ENCODE peak calls at places on chromosomes 7 and 10, in eight cellular contexts. D is cardiac fibroblast; J is NB4; I is neural progenitor cell; T is AG04449; C is CD4-positive, alpha-beta memory T cell; K is pancreas; H is GM06990. A is an unnamed sample.

GRCh38 chr10:111207525-111207924 is 130.7 kb downstream of the ADRA2A start:
- DNase-seq in C (no peak), T (no peak), H (no peak), I (peak; percentile 8), K (peak; percentile 75), D (no peak), J (peak; percentile 37), A (no peak)

GRCh38 chr10:52226448-52226847 is 87.6 kb upstream of the DKK1 start:
- DNase-seq in D (peak; percentile 42), C (no peak), I (no peak), J (no peak), T (peak; percentile 16), K (no peak), H (no peak), A (peak; percentile 85)

GRCh38 chr10:52215745-52216361 is 98.2 kb upstream of the DKK1 start:
- DNase-seq in I (peak; percentile 74), T (peak; percentile 37), K (peak; percentile 58), J (peak; percentile 73), H (peak; percentile 20), C (peak; percentile 33), D (peak; percentile 82), A (peak; percentile 70)

GRCh38 chr7:43647314-43647691 is 64.4 kb downstream of the STK17A start:
- DNase-seq in T (peak; percentile 81), H (no peak), C (no peak), I (peak; percentile 72), J (no peak), K (no peak), D (peak; percentile 83), A (no peak)

GRCh38 chr10:117162093-117163021 is 24.3 kb upstream of the VAX1 start:
- DNase-seq in K (no peak), I (no peak), T (no peak), J (no peak), C (no peak), D (no peak), H (no peak), A (no peak)

GRCh38 chr7:50712527-50713356 is 70.0 kb downstream of the GRB10 start:
- DNase-seq in H (no peak), J (no peak), D (no peak), T (no peak), C (no peak), K (no peak), I (no peak), A (no peak)

GRCh38 chr7:139772837-139773236 is 5.0 kb downstream of the HIPK2 start:
- DNase-seq in T (no peak), C (no peak), H (no peak), K (no peak), D (no peak), J (peak; percentile 40), I (no peak), A (no peak)

GRCh38 chr7:131234719-131235488 is 92.8 kb upstream of the MKLN1 start:
- DNase-seq in C (no peak), J (no peak), T (no peak), I (no peak), H (no peak), D (peak; percentile 24), K (no peak), A (no peak)

GRCh38 chr7:94324380-94325120 is 70.1 kb upstream of the COL1A2 start:
- DNase-seq in C (no peak), H (no peak), K (no peak), J (no peak), D (peak; percentile 31), T (no peak), I (no peak), A (no peak)

GRCh38 chr7:35420657-35421056 is 166.8 kb upstream of the TBX20 start:
- DNase-seq in H (no peak), D (peak; percentile 31), I (no peak), K (no peak), T (no peak), J (no peak), C (no peak), A (no peak)

GRCh38 chr7:127751723-127752448 is 99.9 kb downstream of the SND1 start:
- DNase-seq in D (peak; percentile 51), T (no peak), I (no peak), K (no peak), J (no peak), C (no peak), H (no peak), A (no peak)

GRCh38 chr7:129644634-129645230 is 33.2 kb downstream of the NRF1 start:
- DNase-seq in C (no peak), I (peak; percentile 15), K (no peak), H (no peak), J (peak; percentile 64), T (no peak), D (peak; percentile 78), A (peak; percentile 57)

GRCh38 chr10:11058014-11058413 is 40.3 kb downstream of the CELF2 start:
- DNase-seq in D (no peak), I (no peak), K (no peak), C (no peak), H (no peak), T (no peak), J (no peak), A (no peak)

GRCh38 chr7:129095258-129095657 is 40.3 kb upstream of the TNPO3 start:
- DNase-seq in T (no peak), H (peak; percentile 68), D (no peak), C (peak; percentile 38), J (no peak), K (no peak), I (no peak), A (no peak)

GRCh38 chr10:124701435-124701834 is 42.7 kb downstream of the FAM53B start:
- DNase-seq in H (no peak), K (peak; percentile 74), D (peak; percentile 95), T (no peak), J (no peak), C (no peak), I (no peak), A (no peak)

GRCh38 chr7:159066816-159067601 is 77.7 kb downstream of the VIPR2 start:
- DNase-seq in I (no peak), C (no peak), D (no peak), J (no peak), K (no peak), T (no peak), H (no peak), A (no peak)

GRCh38 chr7:92716825-92717580 is 119.4 kb downstream of the CDK6 start:
- DNase-seq in I (no peak), D (no peak), C (no peak), K (no peak), J (no peak), T (no peak), H (no peak), A (no peak)
- H3K4me3 ChIP-seq in I (no peak overlapping the region), D (no peak overlapping the region), C (no peak overlapping the region), K (no peak overlapping the region), J (no peak overlapping the region), T (no peak overlapping the region), H (no peak overlapping the region), A (no peak overlapping the region)

DNA sequence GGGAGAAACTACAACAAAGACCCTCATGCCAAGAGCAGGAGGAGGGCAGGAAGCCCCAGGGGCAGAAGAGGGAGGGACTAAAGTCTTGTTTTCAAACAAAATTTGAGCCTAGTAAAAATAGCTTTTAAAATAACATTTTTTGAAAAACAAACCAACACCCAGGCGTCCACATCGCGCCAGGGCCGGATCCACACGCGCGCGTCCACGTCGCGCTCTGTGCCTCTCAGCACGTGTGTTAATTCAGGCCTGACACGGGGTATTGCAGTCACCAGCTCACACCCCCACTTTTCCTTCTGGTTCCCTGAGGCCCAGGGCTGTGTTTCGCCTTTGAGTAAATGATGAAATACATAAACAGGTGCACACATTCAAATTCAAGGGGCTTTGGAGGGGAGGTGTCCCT is 196.2 kb downstream of the TCERG1L start:
- DNase-seq in H (no peak), K (no peak), J (no peak), D (no peak), C (no peak), I (no peak), T (no peak), A (no peak)
- H3K4me3 ChIP-seq in H (no peak overlapping the region), K (no peak overlapping the region), J (no peak overlapping the region), D (no peak overlapping the region), C (no peak overlapping the region), I (no peak overlapping the region), T (no peak overlapping the region), A (no peak overlapping the region)

GRCh38 chr7:11193131-11193867 is 219.6 kb downstream of the PHF14 start:
- DNase-seq in H (no peak), T (no peak), D (peak; percentile 67), J (no peak), C (no peak), K (peak; percentile 11), I (peak; percentile 64), A (peak; percentile 48)
- H3K4me3 ChIP-seq in H (no peak overlapping the region), T (peak overlapping the region; percentile 51), D (peak overlapping the region; percentile 54), J (no peak overlapping the region), C (no peak overlapping the region), K (no peak overlapping the region), I (peak overlapping the region; percentile 3), A (no peak overlapping the region)

GRCh38 chr10:127738512-127739424 is 1.8 kb downstream of the FOXI2 start:
- DNase-seq in I (peak; percentile 60), C (no peak), T (no peak), H (no peak), J (no peak), K (no peak), D (no peak), A (peak; percentile 30)
- H3K4me3 ChIP-seq in I (peak overlapping the region; percentile 6), C (no peak overlapping the region), T (no peak overlapping the region), H (no peak overlapping the region), J (no peak overlapping the region), K (no peak overlapping the region), D (no peak overlapping the region), A (no peak overlapping the region)

GRCh38 chr10:102546606-102547310 is 43.0 kb downstream of the SUFU start:
- DNase-seq in T (no peak), I (no peak), C (no peak), J (peak; percentile 52), H (no peak), D (no peak), K (no peak), A (no peak)
- H3K4me3 ChIP-seq in T (peak overlapping the region; percentile 18), I (no peak overlapping the region), C (no peak overlapping the region), J (no peak overlapping the region), H (no peak overlapping the region), D (no peak overlapping the region), K (no peak overlapping the region), A (no peak overlapping the region)

GRCh38 chr10:33330543-33331019 is 3.9 kb downstream of the NRP1 start:
- DNase-seq in H (no peak), K (peak; percentile 83), T (no peak), D (peak; percentile 91), C (peak; percentile 64), J (peak; percentile 71), I (peak; percentile 85), A (peak; percentile 72)

GRCh38 chr10:33329178-33329577 is 5.3 kb downstream of the NRP1 start:
- DNase-seq in J (no peak), D (no peak), C (no peak), T (no peak), I (no peak), H (no peak), K (no peak), A (no peak)

GRCh38 chr10:33332183-33333031 is 2.1 kb downstream of the NRP1 start:
- DNase-seq in T (no peak), C (no peak), K (no peak), H (no peak), J (no peak), D (peak; percentile 81), I (peak; percentile 9), A (no peak)

GRCh38 chr10:33333260-33334169 is 952 bp downstream of the NRP1 start:
- DNase-seq in K (no peak), D (no peak), J (peak; percentile 75), I (no peak), H (no peak), T (no peak), C (peak; percentile 39), A (peak; percentile 63)

GRCh38 chr10:33331020-33331557 is 3.4 kb downstream of the NRP1 start:
- DNase-seq in K (no peak), D (no peak), C (no peak), T (no peak), H (no peak), J (no peak), I (peak; percentile 52), A (no peak)
- H3K4me3 ChIP-seq in K (peak overlapping the region; percentile 75), D (peak overlapping the region; percentile 88), C (no peak overlapping the region), T (peak overlapping the region; percentile 86), H (no peak overlapping the region), J (no peak overlapping the region), I (peak overlapping the region; percentile 4), A (no peak overlapping the region)

A was measured in bronchial epithelial cell.